ENCODE peak calls at places on chromosome 19, in six cellular contexts. Y is GM23338, O is SK-N-SH, A is tibial nerve, K is PC-9, G is cardiac muscle cell. E is an unnamed sample.

GRCh38 chr19:43618921-43619261 is 538 bp downstream of the ZNF428 start:
- DNase-seq in Y (no peak), O (peak), A (no peak), K (no peak), G (peak), E (peak)

GRCh38 chr19:1410136-1410786 is 2.9 kb downstream of the DAZAP1 start:
- DNase-seq in Y (no peak), O (no peak), A (no peak), K (no peak), G (peak), E (peak)

GRCh38 chr19:38036707-38037106 is 129.7 kb downstream of the SIPA1L3 start:
- DNase-seq in Y (no peak), O (no peak), A (no peak), K (no peak), G (no peak), E (no peak)

GRCh38 chr19:5975388-5975728 is 2.6 kb downstream of the RANBP3 start:
- DNase-seq in Y (no peak), O (no peak), A (no peak), K (no peak), G (no peak), E (no peak)

GRCh38 chr19:35665157-35665556 is 1.2 kb upstream of the UPK1A start:
- DNase-seq in Y (no peak), O (no peak), A (no peak), K (no peak), G (no peak), E (peak)

GRCh38 chr19:5018224-5019015 is 49.5 kb downstream of the KDM4B start:
- DNase-seq in Y (no peak), O (no peak), A (no peak), K (no peak), G (peak), E (no peak)

GRCh38 chr19:40162104-40162503 is 29.1 kb upstream of the MAP3K10 start:
- DNase-seq in Y (no peak), O (no peak), A (no peak), K (no peak), G (no peak), E (no peak)

GRCh38 chr19:43780706-43781525 is at the start of gene KCNN4:
- DNase-seq in Y (no peak), O (no peak), A (no peak), K (peak), G (no peak), E (no peak)

GRCh38 chr19:35355851-35356460 is 2.3 kb upstream of the FFAR3 start:
- DNase-seq in Y (peak), O (no peak), A (no peak), K (no peak), G (peak), E (peak)

GRCh38 chr19:55461974-55462628 is 659 bp upstream of the ISOC2 start:
- DNase-seq in Y (no peak), O (peak), A (no peak), K (no peak), G (peak), E (no peak)

GRCh38 chr19:12784871-12785430 is 6.3 kb upstream of the JUNB start:
- DNase-seq in Y (no peak), O (peak), A (no peak), K (no peak), G (peak), E (no peak)

GRCh38 chr19:35501684-35502083 is 11.4 kb upstream of the KRTDAP start:
- DNase-seq in Y (no peak), O (no peak), A (no peak), K (no peak), G (peak), E (no peak)

GRCh38 chr19:12880551-12881171 is 588 bp downstream of the DNASE2 start:
- DNase-seq in Y (peak), O (no peak), A (no peak), K (no peak), G (peak), E (peak)

GRCh38 chr19:10503002-10503789 is at the start of gene KEAP1:
- DNase-seq in Y (peak), O (peak), A (no peak), K (peak), G (peak), E (peak)

GRCh38 chr19:40596608-40597328 is 4.4 kb upstream of the LTBP4 start:
- DNase-seq in Y (peak), O (peak), A (no peak), K (peak), G (peak), E (peak)

GRCh38 chr19:41908724-41909464 is 19.4 kb downstream of the ERFL start:
- DNase-seq in Y (no peak), O (no peak), A (no peak), K (no peak), G (no peak), E (no peak)

GRCh38 chr19:51127755-51128154 is 3.0 kb downstream of the SIGLEC9 start:
- DNase-seq in Y (no peak), O (no peak), A (no peak), K (no peak), G (peak), E (peak)

GRCh38 chr19:37817180-37817911 is 38.0 kb upstream of the ZNF573 start:
- DNase-seq in Y (peak), O (peak), A (peak), K (no peak), G (peak), E (peak)

GRCh38 chr19:6743714-6744380 is 4.4 kb downstream of the TRIP10 start:
- DNase-seq in Y (no peak), O (no peak), A (no peak), K (no peak), G (no peak), E (no peak)

GRCh38 chr19:10402441-10403038 is 802 bp downstream of the CDC37 start:
- DNase-seq in Y (peak), O (peak), A (no peak), K (no peak), G (peak), E (peak)

GRCh38 chr19:3723110-3723488 is 14.9 kb downstream of the TJP3 start:
- DNase-seq in Y (no peak), O (no peak), A (no peak), K (no peak), G (no peak), E (no peak)
- H3K27ac ChIP-seq in Y (peak), O (no peak), A (no peak), K (peak), G (no peak), E (no peak)

DNA sequence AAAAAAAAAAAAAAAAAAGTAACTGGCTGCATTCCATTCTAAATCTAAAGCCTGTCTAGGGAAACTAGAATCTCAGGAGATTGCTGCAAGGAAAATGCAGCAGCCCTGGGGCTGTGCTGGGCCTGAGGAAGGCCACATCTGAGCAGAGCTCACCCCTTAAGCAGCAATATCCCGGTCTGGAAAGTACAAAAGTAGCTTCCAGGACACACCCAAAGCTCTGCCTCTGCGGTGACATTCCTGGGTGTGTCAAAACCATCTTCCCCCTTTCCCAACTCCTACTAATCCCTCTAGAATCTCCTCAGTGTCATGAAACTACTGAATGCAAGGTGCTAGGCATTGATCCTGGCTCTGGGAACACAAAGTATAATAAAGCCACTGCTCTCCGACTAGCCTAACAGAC is 5.0 kb downstream of the PBX4 start:
- DNase-seq in Y (no peak), O (no peak), A (no peak), K (peak), G (no peak), E (no peak)
- H3K27ac ChIP-seq in Y (no peak), O (no peak), A (no peak), K (peak), G (no peak), E (no peak)

DNA sequence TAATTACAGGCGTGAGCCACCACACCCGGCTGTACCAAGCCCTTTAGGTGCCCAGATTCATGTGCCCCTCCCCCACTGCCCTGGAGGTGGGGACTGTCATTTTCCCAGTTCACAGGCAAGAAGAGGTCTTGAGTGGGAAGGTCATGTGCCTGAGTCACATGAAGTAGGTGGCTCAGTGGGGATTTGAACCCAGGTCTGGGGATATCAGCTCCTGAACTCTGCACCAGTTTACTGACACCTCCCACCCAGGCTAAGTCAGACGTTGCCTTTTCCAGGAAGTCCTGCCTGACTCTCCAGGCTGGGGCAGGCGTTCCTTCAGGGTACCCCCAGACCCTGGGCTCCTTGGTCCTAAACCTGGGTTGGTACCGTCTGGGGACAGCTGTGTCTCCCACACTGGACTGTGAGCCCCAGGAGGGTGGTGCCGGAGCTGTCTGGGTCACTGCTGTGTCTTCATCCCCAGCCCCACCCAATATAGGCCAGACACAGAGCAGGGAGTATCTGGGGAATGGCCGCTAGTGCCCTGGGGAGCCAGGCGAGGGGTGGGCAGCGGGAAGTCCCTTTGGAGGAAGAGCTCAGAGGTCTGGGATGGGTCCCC is 8.6 kb downstream of the VASP start:
- DNase-seq in Y (no peak), O (no peak), A (no peak), K (no peak), G (no peak), E (no peak)
- H3K27ac ChIP-seq in Y (no peak), O (no peak), A (peak), K (no peak), G (peak), E (peak)

GRCh38 chr19:16594681-16595091 is 22.5 kb upstream of the SLC35E1 start:
- DNase-seq in Y (no peak), O (no peak), A (no peak), K (no peak), G (no peak), E (no peak)
- H3K27ac ChIP-seq in Y (no peak), O (no peak), A (no peak), K (no peak), G (no peak), E (peak)

DNA sequence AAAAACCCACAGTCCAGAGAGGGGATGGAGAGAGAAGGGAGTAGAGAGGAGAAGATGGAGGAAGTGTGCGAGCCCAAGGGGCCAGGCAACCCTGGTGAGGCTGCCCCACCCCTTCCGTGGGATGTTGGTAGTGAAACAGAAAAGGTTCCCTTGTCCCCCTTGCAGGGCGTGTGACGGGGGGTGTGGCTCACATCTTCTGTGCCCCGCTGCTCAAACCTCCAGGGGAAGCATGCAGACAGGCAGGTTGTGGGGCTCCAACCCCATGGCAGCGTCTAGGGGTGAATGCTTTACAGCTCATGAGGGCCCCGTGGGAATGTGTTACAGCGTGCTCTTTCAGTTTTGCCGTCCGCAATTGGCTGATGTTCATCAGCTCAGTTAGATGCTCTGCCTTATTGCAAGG is 14.7 kb upstream of the EVI5L start:
- DNase-seq in Y (no peak), O (no peak), A (no peak), K (no peak), G (no peak), E (no peak)
- H3K27ac ChIP-seq in Y (no peak), O (no peak), A (no peak), K (no peak), G (no peak), E (no peak)

GRCh38 chr19:19204181-19204580 is 967 bp upstream of the NR2C2AP start:
- DNase-seq in Y (peak), O (no peak), A (no peak), K (no peak), G (no peak), E (no peak)

GRCh38 chr19:19202707-19203011 is 555 bp downstream of the NR2C2AP start:
- DNase-seq in Y (no peak), O (no peak), A (no peak), K (no peak), G (no peak), E (no peak)

GRCh38 chr19:19203012-19203856 is at the start of gene NR2C2AP:
- DNase-seq in Y (peak), O (peak), A (peak), K (peak), G (peak), E (peak)

GRCh38 chr19:19205416-19206410 is 2.5 kb upstream of the NR2C2AP start:
- DNase-seq in Y (no peak), O (no peak), A (no peak), K (no peak), G (no peak), E (no peak)

GRCh38 chr19:19201697-19202630 is 1.2 kb downstream of the NR2C2AP start:
- DNase-seq in Y (no peak), O (no peak), A (no peak), K (no peak), G (no peak), E (no peak)
- H3K27ac ChIP-seq in Y (no peak), O (no peak), A (peak), K (peak), G (no peak), E (no peak)

DNA sequence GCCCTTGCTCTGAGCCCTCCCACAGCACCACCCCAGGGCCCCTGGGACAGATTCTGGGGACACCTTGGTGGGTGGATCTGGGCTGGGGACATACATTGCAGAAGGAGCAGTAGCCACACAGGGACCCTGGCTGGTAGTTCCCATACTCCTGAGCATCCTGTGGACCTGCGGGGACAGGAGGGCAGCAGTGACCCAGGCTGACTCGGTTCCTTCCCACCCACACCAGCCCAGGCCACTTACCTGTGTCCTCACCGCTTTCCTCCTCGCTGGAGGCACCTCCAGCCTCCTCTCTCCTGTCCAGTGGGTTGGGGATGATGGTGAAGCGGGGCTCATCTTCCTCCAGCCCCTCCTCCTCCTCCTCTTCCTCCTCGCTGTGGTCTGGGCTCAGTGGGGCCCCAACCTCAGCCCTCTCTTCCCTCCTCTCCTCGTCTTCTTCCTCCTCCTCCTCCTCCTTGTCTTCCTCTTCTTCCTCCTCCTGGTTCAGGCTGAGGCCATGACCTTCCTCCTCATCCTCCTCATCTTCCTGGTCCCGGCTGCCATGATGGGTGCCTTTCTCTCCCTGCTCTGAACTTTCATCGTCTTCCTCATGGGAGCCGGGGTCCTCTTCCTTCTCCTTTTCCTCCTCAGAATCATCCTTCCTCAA is 1.9 kb downstream of the HRC start:
- DNase-seq in Y (no peak), O (no peak), A (no peak), K (no peak), G (no peak), E (no peak)
- H3K27ac ChIP-seq in Y (no peak), O (no peak), A (no peak), K (no peak), G (peak), E (no peak)

GRCh38 chr19:18423258-18424020 is 4.2 kb downstream of the SSBP4 start:
- DNase-seq in Y (no peak), O (no peak), A (no peak), K (no peak), G (no peak), E (no peak)

GRCh38 chr19:18424890-18425514 is 5.8 kb downstream of the SSBP4 start:
- DNase-seq in Y (no peak), O (no peak), A (no peak), K (no peak), G (no peak), E (peak)

GRCh38 chr19:18422530-18423191 is 3.5 kb downstream of the SSBP4 start:
- DNase-seq in Y (no peak), O (no peak), A (no peak), K (no peak), G (no peak), E (peak)

GRCh38 chr19:18425515-18426415 is 6.6 kb downstream of the SSBP4 start:
- DNase-seq in Y (peak), O (no peak), A (no peak), K (no peak), G (peak), E (no peak)

GRCh38 chr19:18424122-18424889 is 5.1 kb downstream of the SSBP4 start:
- DNase-seq in Y (peak), O (no peak), A (no peak), K (no peak), G (no peak), E (no peak)
- H3K27ac ChIP-seq in Y (no peak), O (no peak), A (peak), K (no peak), G (no peak), E (peak)

GRCh38 chr19:33459691-33460090 is 61.9 kb downstream of the PEPD start:
- DNase-seq in Y (no peak), O (no peak), A (no peak), K (no peak), G (no peak), E (no peak)

GRCh38 chr19:33458171-33458633 is 63.4 kb downstream of the PEPD start:
- DNase-seq in Y (no peak), O (no peak), A (no peak), K (no peak), G (no peak), E (no peak)

GRCh38 chr19:33458807-33459206 is 62.8 kb downstream of the PEPD start:
- DNase-seq in Y (no peak), O (no peak), A (no peak), K (no peak), G (no peak), E (no peak)

GRCh38 chr19:33460221-33460908 is 61.2 kb downstream of the PEPD start:
- DNase-seq in Y (no peak), O (no peak), A (no peak), K (no peak), G (no peak), E (no peak)

DNA sequence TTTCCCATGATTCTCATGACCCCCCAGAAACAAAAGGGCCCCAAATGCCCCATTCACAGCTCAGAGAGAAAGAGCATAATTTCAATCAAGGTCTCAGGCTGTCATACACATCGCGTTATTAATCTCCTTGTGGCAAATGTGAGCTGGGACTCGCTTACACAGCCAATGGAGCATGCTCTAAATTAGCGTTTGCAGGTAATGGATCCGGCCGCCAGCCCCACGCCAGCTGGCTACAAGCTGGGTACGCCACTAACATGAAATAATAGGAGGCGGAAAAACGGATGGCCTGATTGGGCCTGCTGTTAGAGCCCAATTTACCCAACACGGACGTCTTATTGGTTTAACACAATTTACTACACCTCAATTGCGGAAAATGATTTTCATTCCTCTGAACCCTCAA is 62.4 kb downstream of the PEPD start:
- DNase-seq in Y (no peak), O (peak), A (no peak), K (no peak), G (no peak), E (peak)
- H3K27ac ChIP-seq in Y (no peak), O (no peak), A (no peak), K (no peak), G (no peak), E (no peak)

DNA sequence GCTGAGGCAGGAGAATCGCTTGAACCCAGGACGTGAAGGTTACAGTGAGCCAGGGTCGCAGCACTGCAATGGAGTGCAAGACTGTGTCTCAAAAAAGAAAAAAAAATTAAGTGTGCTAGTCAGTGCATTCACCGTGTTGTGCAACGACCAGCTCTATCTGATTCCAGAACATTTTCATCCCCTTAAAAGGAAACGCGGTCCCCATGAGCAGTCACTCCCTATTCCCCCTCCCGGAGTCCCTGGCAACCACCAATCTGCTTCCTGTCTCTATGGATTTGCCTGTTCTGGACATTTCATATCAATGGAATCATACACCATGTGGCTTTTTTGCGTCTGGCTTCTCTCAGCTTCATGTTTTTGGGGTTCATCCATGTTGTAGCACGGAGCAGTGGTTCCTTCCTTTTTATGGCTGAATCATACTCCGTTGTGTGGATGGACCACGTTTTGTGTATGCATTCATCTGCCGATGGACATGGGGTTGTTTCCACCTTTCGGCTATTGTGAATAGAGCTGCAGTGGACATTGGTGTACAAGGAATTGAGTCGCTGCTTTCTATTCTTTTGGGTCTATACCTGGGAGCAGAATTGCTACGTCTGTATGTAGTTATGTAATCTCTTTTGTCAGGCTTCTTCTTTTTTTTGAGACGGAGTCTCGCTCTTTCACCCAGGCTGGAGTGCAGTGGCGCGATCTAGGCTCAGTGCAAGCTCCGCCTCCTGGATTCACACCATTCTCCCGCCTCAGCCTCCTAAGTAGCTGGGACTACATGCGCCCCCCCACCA is 19.8 kb downstream of the MYO9B start:
- DNase-seq in Y (no peak), O (no peak), A (no peak), K (no peak), G (peak), E (peak)
- H3K27ac ChIP-seq in Y (no peak), O (no peak), A (peak), K (no peak), G (no peak), E (peak)

E was measured in upper lobe of left lung.